ENCODE peak calls at places on chromosomes 4 and X, in ten cellular contexts. P, J, O, E, D, Z, M, A, T and I are unnamed samples.

GRCh38 chr4:165580379-165580905 is 201.6 kb downstream of the CPE start:
- DNase-seq in E (no peak), A (peak), M (no peak), P (no peak), Z (peak), J (peak), D (peak), T (no peak), O (peak), I (no peak)

GRCh38 chrX:9682861-9683260 is 82.8 kb downstream of the GPR143 start:
- DNase-seq in Z (no peak), O (no peak), T (no peak), E (no peak), P (no peak), D (no peak), A (no peak), J (no peak), M (no peak), I (no peak)

GRCh38 chrX:151954730-151955129 is 19.7 kb downstream of the GABRE start:
- DNase-seq in M (no peak), J (no peak), D (no peak), E (no peak), Z (no peak), A (no peak), O (no peak), P (no peak), T (no peak), I (no peak)

GRCh38 chrX:137547291-137547690 is 18.6 kb upstream of the ZIC3 start:
- DNase-seq in O (no peak), E (no peak), J (no peak), Z (no peak), P (no peak), D (no peak), T (no peak), A (no peak), M (no peak), I (no peak)

GRCh38 chrX:123181515-123181914 is 2.6 kb upstream of the GRIA3 start:
- DNase-seq in O (no peak), T (no peak), A (no peak), Z (no peak), D (no peak), P (no peak), M (no peak), J (no peak), E (no peak), I (no peak)

GRCh38 chr4:7625073-7625472 is 190.3 kb upstream of the PSAPL1 start:
- DNase-seq in Z (no peak), E (no peak), D (no peak), T (no peak), O (peak), M (peak), P (no peak), A (no peak), J (peak), I (no peak)

GRCh38 chr4:54908744-54909143 is 216.7 kb downstream of the KDR start:
- DNase-seq in Z (no peak), T (no peak), D (no peak), O (peak), J (no peak), M (no peak), A (no peak), P (no peak), E (no peak), I (no peak)

GRCh38 chr4:183763990-183764754 is 105.1 kb downstream of the TRAPPC11 start:
- DNase-seq in J (no peak), O (no peak), E (no peak), M (no peak), Z (no peak), D (no peak), T (no peak), A (no peak), P (no peak), I (no peak)

GRCh38 chr4:106033469-106033868 is 138.2 kb downstream of the NPNT start:
- DNase-seq in O (no peak), M (no peak), J (no peak), A (no peak), D (no peak), P (no peak), T (no peak), Z (no peak), E (no peak), I (no peak)

GRCh38 chrX:65745992-65746391 is 78.5 kb downstream of the MSN start:
- DNase-seq in O (no peak), P (no peak), A (no peak), D (no peak), J (no peak), T (no peak), M (no peak), Z (peak), E (no peak), I (no peak)

GRCh38 chr4:182143086-182143821 is 99.9 kb upstream of the TENM3 start:
- DNase-seq in E (no peak), J (no peak), A (no peak), Z (peak), D (peak), M (no peak), T (no peak), P (no peak), O (peak), I (no peak)

GRCh38 chrX:12223650-12224049 is 85.4 kb downstream of the FRMPD4 start:
- DNase-seq in D (no peak), O (no peak), J (no peak), T (no peak), A (no peak), M (no peak), P (no peak), E (no peak), Z (no peak), I (no peak)

GRCh38 chrX:47574609-47575325 is 7.5 kb upstream of the TIMP1 start:
- DNase-seq in E (no peak), D (no peak), A (no peak), O (no peak), M (no peak), Z (no peak), J (no peak), T (no peak), P (no peak), I (no peak)

GRCh38 chr4:67593741-67594175 is 35.2 kb downstream of the STAP1 start:
- DNase-seq in T (no peak), O (no peak), P (no peak), J (peak), Z (peak), E (no peak), A (no peak), D (no peak), M (no peak), I (no peak)

GRCh38 chr4:172983014-172983413 is 185.6 kb upstream of the GALNT7 start:
- DNase-seq in P (no peak), J (no peak), T (no peak), M (no peak), O (no peak), Z (peak), D (no peak), A (peak), E (no peak), I (no peak)

GRCh38 chr4:186757696-186758330 is 34.2 kb upstream of the FAT1 start:
- DNase-seq in J (no peak), Z (no peak), A (no peak), M (no peak), T (no peak), D (no peak), P (no peak), O (no peak), E (no peak), I (no peak)

GRCh38 chrX:120450163-120450562 is 18.9 kb downstream of the LAMP2 start:
- DNase-seq in Z (no peak), P (no peak), J (no peak), M (no peak), D (no peak), A (no peak), T (no peak), E (no peak), O (peak), I (no peak)

GRCh38 chr4:147678796-147679549 is 5.0 kb downstream of the PRMT9 start:
- DNase-seq in A (no peak), Z (peak), M (no peak), D (no peak), O (peak), J (no peak), P (no peak), E (no peak), T (no peak), I (no peak)

GRCh38 chrX:49934729-49935128 is 12.3 kb downstream of the CLCN5 start:
- DNase-seq in E (no peak), O (no peak), D (no peak), Z (no peak), J (no peak), T (no peak), P (no peak), A (no peak), M (no peak), I (no peak)

GRCh38 chrX:2412131-2412530 is 88.6 kb downstream of the DHRSX start:
- DNase-seq in M (no peak), D (no peak), P (no peak), E (no peak), Z (no peak), J (no peak), A (no peak), O (no peak), T (no peak), I (no peak)

GRCh38 chr4:5955201-5955821 is 62.4 kb upstream of the CRMP1 start:
- DNase-seq in A (no peak), D (no peak), J (no peak), M (no peak), O (peak), P (no peak), E (no peak), Z (no peak), T (no peak), I (no peak)

GRCh38 chrX:106247162-106247561 is 79.1 kb downstream of the PWWP3B start:
- DNase-seq in Z (peak), E (no peak), A (no peak), J (no peak), T (no peak), D (no peak), M (no peak), P (no peak), O (peak), I (no peak)

GRCh38 chr4:66639361-66639760 is 905.9 kb downstream of the CENPC start:
- DNase-seq in P (no peak), J (peak), D (no peak), T (no peak), M (no peak), A (peak), E (no peak), Z (peak), O (peak), I (no peak)

GRCh38 chr4:140005699-140006098 is 148.3 kb downstream of the MAML3 start:
- DNase-seq in A (no peak), P (no peak), J (no peak), O (no peak), E (no peak), T (no peak), M (no peak), D (no peak), Z (no peak), I (no peak)

GRCh38 chrX:103628386-103629290 is at the start of gene TCEAL1:
- DNase-seq in E (peak), T (peak), P (peak), O (peak), M (peak), J (no peak), A (no peak), Z (peak), D (no peak), I (peak)

GRCh38 chr4:8192748-8193738 is 6.0 kb upstream of the SH3TC1 start:
- DNase-seq in Z (peak), E (no peak), M (no peak), O (peak), P (no peak), J (no peak), A (no peak), T (no peak), D (no peak), I (peak)

GRCh38 chr4:7007944-7008343 is 35.2 kb upstream of the TADA2B start:
- DNase-seq in P (no peak), E (no peak), O (no peak), T (no peak), D (no peak), M (no peak), J (no peak), Z (no peak), A (no peak), I (no peak)

GRCh38 chr4:158722917-158723793 is at the start of gene PPID:
- DNase-seq in M (peak), T (peak), D (peak), E (peak), Z (peak), A (peak), O (peak), P (peak), J (no peak), I (peak)

GRCh38 chrX:112832481-112833095 is 8.0 kb downstream of the AMOT start:
- DNase-seq in P (no peak), E (no peak), T (no peak), O (peak), J (no peak), Z (no peak), M (no peak), A (no peak), D (no peak), I (peak)

GRCh38 chr4:39054497-39054896 is 7.5 kb upstream of the KLHL5 start:
- DNase-seq in P (no peak), E (no peak), A (no peak), O (no peak), D (no peak), Z (no peak), M (no peak), T (no peak), J (no peak), I (no peak)

GRCh38 chr4:180060159-180060889 is 2182.9 kb upstream of the TENM3 start:
- DNase-seq in J (no peak), P (no peak), D (no peak), Z (no peak), E (no peak), T (no peak), M (peak), O (peak), A (no peak), I (no peak)

GRCh38 chr4:155271557-155271956 is 63.1 kb downstream of the NPY2R start:
- DNase-seq in A (no peak), E (no peak), D (no peak), Z (peak), P (no peak), M (no peak), T (no peak), O (peak), J (no peak), I (no peak)

GRCh38 chr4:537436-538264 is 38.4 kb downstream of the TMEM271 start:
- DNase-seq in T (no peak), J (no peak), P (no peak), E (no peak), O (no peak), M (no peak), A (no peak), D (no peak), Z (no peak), I (peak)

GRCh38 chrX:154136627-154137161 is 7.3 kb upstream of the OPN1LW start:
- DNase-seq in D (peak), J (no peak), O (peak), A (no peak), Z (peak), T (peak), M (no peak), E (peak), P (peak), I (peak)

GRCh38 chrX:54597728-54598127 is 67.7 kb downstream of the GNL3L start:
- DNase-seq in D (no peak), Z (no peak), P (no peak), E (no peak), O (no peak), T (no peak), A (no peak), M (no peak), J (no peak), I (no peak)

GRCh38 chr4:28702571-28702970 is 1841.9 kb downstream of the STIM2 start:
- DNase-seq in D (no peak), O (peak), A (no peak), T (no peak), E (no peak), J (peak), Z (no peak), P (no peak), M (no peak), I (no peak)